ENCODE peak calls at places on chromosomes 13 and 19, in seven cellular contexts. Q, W, V, Y, G, Z and I are unnamed samples.

GRCh38 chr13:49213539-49213938 is 6.6 kb upstream of the MLNR start:
- DNase-seq in Q (no peak), W (no peak), V (no peak), Y (no peak), G (no peak), Z (no peak), I (no peak)

GRCh38 chr13:99075268-99076191 is 97.7 kb upstream of the DOCK9 start:
- DNase-seq in Q (no peak), W (no peak), V (no peak), Y (peak), G (no peak), Z (no peak), I (peak)

GRCh38 chr13:32142956-32143375 is 111.4 kb downstream of the FRY start:
- DNase-seq in Q (peak), W (peak), V (peak), Y (no peak), G (no peak), Z (peak), I (no peak)

GRCh38 chr13:97322740-97323342 is 100.7 kb downstream of the MBNL2 start:
- DNase-seq in Q (no peak), W (no peak), V (peak), Y (no peak), G (no peak), Z (no peak), I (no peak)

GRCh38 chr19:30664358-30665058 is 292.3 kb downstream of the ZNF536 start:
- DNase-seq in Q (no peak), W (peak), V (peak), Y (no peak), G (peak), Z (no peak), I (no peak)

GRCh38 chr13:107124129-107124718 is 556.3 kb upstream of the ARGLU1 start:
- DNase-seq in Q (peak), W (peak), V (peak), Y (peak), G (no peak), Z (no peak), I (no peak)

GRCh38 chr19:17766543-17767131 is 15.4 kb downstream of the FCHO1 start:
- DNase-seq in Q (peak), W (peak), V (peak), Y (no peak), G (peak), Z (no peak), I (no peak)

GRCh38 chr19:7480975-7481265 is 7.9 kb downstream of the PEX11G start:
- DNase-seq in Q (no peak), W (no peak), V (no peak), Y (no peak), G (no peak), Z (no peak), I (no peak)

GRCh38 chr19:42175952-42176648 is 41.4 kb downstream of the DEDD2 start:
- DNase-seq in Q (peak), W (peak), V (peak), Y (no peak), G (no peak), Z (no peak), I (no peak)

GRCh38 chr19:47695533-47696262 is 17.5 kb upstream of the EHD2 start:
- DNase-seq in Q (no peak), W (no peak), V (no peak), Y (no peak), G (no peak), Z (no peak), I (no peak)

GRCh38 chr19:33000510-33000909 is 28.5 kb downstream of the FAAP24 start:
- DNase-seq in Q (no peak), W (no peak), V (no peak), Y (no peak), G (no peak), Z (no peak), I (no peak)

GRCh38 chr19:50507376-50507775 is 3.6 kb downstream of the JOSD2 start:
- DNase-seq in Q (no peak), W (no peak), V (no peak), Y (no peak), G (no peak), Z (no peak), I (no peak)

GRCh38 chr13:75170321-75170720 is 311.6 kb downstream of the TBC1D4 start:
- DNase-seq in Q (no peak), W (no peak), V (no peak), Y (no peak), G (no peak), Z (no peak), I (no peak)

GRCh38 chr13:97136418-97136817 is 85.7 kb upstream of the MBNL2 start:
- DNase-seq in Q (no peak), W (no peak), V (no peak), Y (no peak), G (no peak), Z (no peak), I (no peak)

GRCh38 chr19:2462635-2463421 is 6.1 kb upstream of the LMNB2 start:
- DNase-seq in Q (peak), W (peak), V (peak), Y (no peak), G (peak), Z (peak), I (no peak)

GRCh38 chr13:75120071-75120470 is 361.9 kb downstream of the TBC1D4 start:
- DNase-seq in Q (no peak), W (no peak), V (no peak), Y (no peak), G (no peak), Z (no peak), I (no peak)

GRCh38 chr13:99647593-99647980 is 146.3 kb downstream of the TM9SF2 start:
- DNase-seq in Q (no peak), W (no peak), V (no peak), Y (no peak), G (no peak), Z (no peak), I (no peak)

GRCh38 chr13:81395368-81395767 is 1054.4 kb upstream of the SPRY2 start:
- DNase-seq in Q (no peak), W (no peak), V (no peak), Y (no peak), G (no peak), Z (no peak), I (no peak)

GRCh38 chr13:32008518-32009175 is 22.9 kb upstream of the FRY start:
- DNase-seq in Q (no peak), W (no peak), V (no peak), Y (no peak), G (no peak), Z (no peak), I (no peak)

GRCh38 chr19:5805465-5806132 is 732 bp downstream of the NRTN start:
- DNase-seq in Q (peak), W (peak), V (peak), Y (peak), G (peak), Z (no peak), I (no peak)

GRCh38 chr13:48120246-48120645 is 25.3 kb upstream of the MED4 start:
- DNase-seq in Q (no peak), W (no peak), V (no peak), Y (no peak), G (no peak), Z (no peak), I (no peak)

GRCh38 chr13:24916464-24916863 is 152.5 kb downstream of the RNF17 start:
- DNase-seq in Q (no peak), W (no peak), V (no peak), Y (no peak), G (no peak), Z (no peak), I (no peak)

GRCh38 chr19:55106591-55106990 is 10.8 kb downstream of the PPP1R12C start:
- DNase-seq in Q (no peak), W (no peak), V (no peak), Y (no peak), G (no peak), Z (no peak), I (no peak)

GRCh38 chr13:32125746-32126145 is 94.2 kb downstream of the FRY start:
- DNase-seq in Q (no peak), W (no peak), V (no peak), Y (no peak), G (no peak), Z (no peak), I (no peak)

GRCh38 chr13:44243198-44243852 is 130.3 kb upstream of the SERP2 start:
- DNase-seq in Q (peak), W (peak), V (peak), Y (peak), G (peak), Z (no peak), I (no peak)

GRCh38 chr19:939439-939838 is 13.6 kb downstream of the ARID3A start:
- DNase-seq in Q (no peak), W (no peak), V (no peak), Y (no peak), G (no peak), Z (no peak), I (no peak)

GRCh38 chr13:76512676-76513277 is 373.4 kb downstream of the KCTD12 start:
- DNase-seq in Q (peak), W (peak), V (peak), Y (no peak), G (peak), Z (peak), I (no peak)

GRCh38 chr13:52868190-52868589 is 19.8 kb upstream of the PCDH8 start:
- DNase-seq in Q (no peak), W (no peak), V (no peak), Y (peak), G (no peak), Z (no peak), I (no peak)

GRCh38 chr13:52862358-52863206 is 14.1 kb upstream of the PCDH8 start:
- DNase-seq in Q (peak), W (no peak), V (no peak), Y (no peak), G (no peak), Z (no peak), I (no peak)
- TF ChIP-seq CTCF in Q (peak), W (peak), V (peak), Y (peak), G (no peak), Z (peak), I (peak)

GRCh38 chr19:11881151-11881800 is 6.3 kb upstream of the ZNF69 start:
- DNase-seq in Q (peak), W (peak), V (peak), Y (peak), G (peak), Z (peak), I (peak)
- H3K4me3 ChIP-seq in Q (no peak), W (no peak), V (no peak), Y (no peak), G (no peak), Z (no peak), I (no peak)

DNA sequence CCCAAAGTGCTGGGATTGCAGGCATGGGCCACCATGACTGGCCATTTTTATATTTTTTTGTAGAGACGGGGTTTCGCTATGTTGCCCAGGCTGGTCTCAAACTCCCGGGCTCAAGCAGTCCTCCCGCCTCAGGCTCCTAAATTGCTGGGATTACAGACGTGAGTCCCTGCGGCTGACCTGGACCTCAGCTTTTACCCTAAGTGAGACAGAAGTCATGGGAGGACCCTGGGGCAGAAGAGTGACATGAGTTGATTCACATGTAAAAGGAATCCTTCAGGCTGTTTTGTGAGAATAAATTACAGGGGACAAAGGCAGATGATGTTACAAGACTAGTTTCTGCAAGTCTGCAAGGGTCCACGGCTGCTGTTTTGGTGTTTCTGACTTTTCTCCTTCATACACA is 2.6 kb upstream of the BCAM start:
- DNase-seq in Q (no peak), W (no peak), V (no peak), Y (no peak), G (no peak), Z (no peak), I (no peak)
- TF ChIP-seq CTCF in Q (no peak), W (no peak), V (no peak), Y (no peak), G (no peak), Z (no peak), I (no peak)

DNA sequence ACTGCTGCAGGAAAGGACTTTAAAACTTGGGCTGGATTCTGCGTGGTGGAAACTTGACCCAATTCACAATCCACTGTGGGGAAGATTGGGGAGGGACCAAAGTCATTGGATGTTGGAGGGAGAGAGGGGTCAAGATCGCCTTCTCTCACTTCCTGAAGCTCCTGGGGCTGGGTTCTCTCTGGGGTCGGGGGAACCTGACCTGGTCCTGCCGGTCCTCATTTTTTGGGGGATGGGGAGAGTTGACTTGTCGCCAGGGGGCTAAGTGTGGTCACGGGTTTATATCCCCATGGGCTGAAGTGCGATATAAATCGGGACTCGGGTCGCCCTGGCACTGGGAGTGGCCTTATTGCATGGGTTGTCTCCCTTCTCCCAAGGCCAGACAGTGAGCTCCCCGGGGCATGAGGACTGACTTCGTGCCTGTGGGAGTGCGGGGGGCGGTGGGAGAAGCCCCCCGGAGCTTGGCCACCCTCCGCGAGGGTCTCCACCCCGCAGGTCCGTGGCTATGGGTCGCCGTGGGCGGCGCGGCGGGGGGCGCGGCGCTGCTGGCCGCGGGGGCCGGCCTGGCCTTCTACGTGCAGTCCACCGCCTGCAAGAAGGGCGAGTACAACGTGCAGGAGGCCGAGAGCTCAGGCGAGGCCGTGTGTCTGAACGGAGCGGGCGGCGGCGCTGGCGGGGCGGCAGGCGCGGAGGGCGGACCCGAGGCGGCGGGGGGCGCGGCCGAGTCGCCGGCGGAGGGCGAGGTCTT is 6.3 kb downstream of the ICAM5 start:
- DNase-seq in Q (no peak), W (no peak), V (no peak), Y (no peak), G (no peak), Z (no peak), I (no peak)
- H3K4me3 ChIP-seq in Q (no peak), W (peak), V (no peak), Y (peak), G (no peak), Z (no peak), I (peak)

GRCh38 chr19:58519087-58519354 is 589 bp downstream of the ZBTB45 start:
- DNase-seq in Q (peak), W (peak), V (peak), Y (peak), G (peak), Z (peak), I (no peak)
- TF ChIP-seq CTCF in Q (peak), W (peak), V (peak), Y (no peak), G (peak), Z (peak), I (peak)

DNA sequence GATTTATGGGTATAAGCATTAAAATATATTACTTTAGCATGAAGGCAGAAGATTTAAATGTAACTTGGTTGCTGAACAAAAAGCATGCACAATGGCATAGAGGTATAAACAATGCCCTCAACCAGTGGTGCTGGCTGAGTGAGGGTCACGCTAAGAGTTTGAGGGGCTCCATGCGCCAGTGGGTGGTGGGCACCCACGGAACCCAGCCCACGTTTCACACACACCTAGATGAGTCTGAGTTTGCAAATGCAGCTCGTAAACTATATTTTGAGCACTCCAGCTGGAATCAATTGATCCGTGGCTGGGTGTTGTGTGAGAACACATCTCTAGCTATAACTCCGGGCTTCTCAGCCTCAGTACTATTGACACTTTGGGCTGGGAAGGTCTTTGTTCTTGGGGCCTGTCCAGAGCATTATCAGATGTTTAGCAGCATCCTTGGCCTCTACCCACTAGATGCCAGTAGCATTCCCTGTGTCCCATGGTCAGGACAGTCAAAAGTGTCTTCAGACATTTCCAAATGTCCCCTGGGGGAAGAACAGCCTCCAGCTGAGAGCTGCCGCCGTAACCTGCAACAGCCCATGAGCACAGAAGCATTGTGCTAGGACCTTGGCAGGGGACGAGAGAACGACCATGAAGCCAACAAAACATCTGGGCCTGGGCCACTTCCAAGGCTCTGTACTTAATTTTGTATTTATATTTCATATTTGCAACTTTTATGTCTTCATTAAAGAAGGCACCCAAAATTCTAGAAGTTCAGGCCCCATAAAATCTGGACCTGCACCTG is 108.1 kb upstream of the SOX1 start:
- DNase-seq in Q (no peak), W (no peak), V (no peak), Y (no peak), G (no peak), Z (no peak), I (no peak)
- H3K4me3 ChIP-seq in Q (no peak), W (no peak), V (no peak), Y (no peak), G (no peak), Z (no peak), I (no peak)

GRCh38 chr19:34731964-34732363 is 2.1 kb upstream of the ZNF181 start:
- DNase-seq in Q (no peak), W (no peak), V (no peak), Y (no peak), G (no peak), Z (no peak), I (no peak)

GRCh38 chr19:34733266-34733825 is 697 bp upstream of the ZNF181 start:
- DNase-seq in Q (no peak), W (no peak), V (no peak), Y (no peak), G (peak), Z (no peak), I (no peak)

GRCh38 chr19:34732548-34733255 is 1.3 kb upstream of the ZNF181 start:
- DNase-seq in Q (no peak), W (no peak), V (no peak), Y (no peak), G (no peak), Z (no peak), I (no peak)

GRCh38 chr19:34734601-34735103 is 609 bp downstream of the ZNF181 start:
- DNase-seq in Q (no peak), W (no peak), V (no peak), Y (no peak), G (no peak), Z (no peak), I (no peak)

GRCh38 chr19:34733826-34734600 is at the start of gene ZNF181:
- DNase-seq in Q (peak), W (peak), V (peak), Y (peak), G (peak), Z (peak), I (peak)
- TF ChIP-seq CTCF in Q (no peak), W (no peak), V (no peak), Y (no peak), G (no peak), Z (no peak), I (no peak)

GRCh38 chr13:83215627-83216026 is 666.6 kb downstream of the SLITRK1 start:
- DNase-seq in Q (peak), W (peak), V (peak), Y (no peak), G (no peak), Z (peak), I (no peak)
- H3K4me3 ChIP-seq in Q (no peak), W (no peak), V (no peak), Y (no peak), G (no peak), Z (no peak), I (no peak)

DNA sequence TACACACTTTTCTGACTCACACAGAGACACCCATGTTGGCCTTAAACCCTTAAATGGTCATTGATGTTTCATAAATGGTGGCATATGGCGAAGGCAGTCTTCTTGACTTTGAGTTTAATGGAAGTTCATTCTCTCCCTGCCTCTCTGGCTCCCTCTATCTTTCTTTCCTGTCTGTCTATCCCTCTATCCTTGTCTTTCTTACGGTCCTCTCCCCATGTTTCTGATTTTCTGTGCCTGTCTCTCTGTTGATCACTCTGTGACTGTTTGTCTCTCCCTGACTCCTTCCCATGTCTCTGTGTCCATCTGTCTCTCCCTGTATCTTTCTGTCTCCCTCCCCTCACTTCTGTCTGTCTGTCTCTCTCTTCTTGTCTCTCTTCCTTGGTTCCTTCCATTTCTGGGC is 43.2 kb upstream of the SHKBP1 start:
- DNase-seq in Q (no peak), W (no peak), V (no peak), Y (no peak), G (no peak), Z (no peak), I (no peak)
- TF ChIP-seq CTCF in Q (peak), W (peak), V (peak), Y (no peak), G (no peak), Z (peak), I (no peak)